ENCODE peak calls at places on chromosome 11, in seven cellular contexts. G is body of pancreas; Q is HAP-1; X is CD4-positive, alpha-beta memory T cell; H is effector memory CD4-positive, alpha-beta T cell; Z is tibial nerve; A is prostate gland. U is an unnamed sample.

GRCh38 chr11:5293028-5293427 is 8.7 kb downstream of the OR51B4 start:
- DNase-seq in G (no peak), Q (no peak), X (no peak), H (no peak), Z (no peak), A (no peak), U (no peak)

GRCh38 chr11:71055925-71056324 is 196.5 kb downstream of the SHANK2 start:
- DNase-seq in G (no peak), Q (no peak), X (no peak), H (no peak), Z (no peak), A (no peak), U (no peak)

GRCh38 chr11:34234086-34234740 is 123.6 kb downstream of the ABTB2 start:
- DNase-seq in G (peak; percentile 60), Q (no peak), X (peak; percentile 56), H (peak; percentile 75), Z (no peak), A (peak; percentile 16), U (peak; percentile 67)

GRCh38 chr11:114169321-114169749 is 109.8 kb downstream of the ZBTB16 start:
- DNase-seq in G (peak; percentile 61), Q (no peak), X (no peak), H (no peak), Z (no peak), A (no peak), U (no peak)

GRCh38 chr11:65435330-65435931 is 12.8 kb downstream of the NEAT1 start:
- DNase-seq in G (no peak), Q (no peak), X (no peak), H (no peak), Z (peak; percentile 12), A (peak; percentile 21), U (no peak)

GRCh38 chr11:1167751-1168231 is 10.0 kb downstream of the MUC5AC start:
- DNase-seq in G (no peak), Q (no peak), X (no peak), H (no peak), Z (no peak), A (no peak), U (no peak)

GRCh38 chr11:22703040-22703439 is 36.6 kb downstream of the GAS2 start:
- DNase-seq in G (peak; percentile 70), Q (no peak), X (no peak), H (no peak), Z (no peak), A (peak; percentile 7), U (peak; percentile 21)

GRCh38 chr11:94968334-94968958 is 4.9 kb downstream of the CWC15 start:
- DNase-seq in G (no peak), Q (no peak), X (no peak), H (no peak), Z (no peak), A (no peak), U (no peak)

GRCh38 chr11:96105197-96105895 is 181.4 kb upstream of the MTMR2 start:
- DNase-seq in G (no peak), Q (peak; percentile 64), X (peak; percentile 56), H (no peak), Z (no peak), A (no peak), U (peak; percentile 80)

GRCh38 chr11:76612226-76612625 is 58.3 kb downstream of the LRRC32 start:
- DNase-seq in G (no peak), Q (no peak), X (no peak), H (no peak), Z (no peak), A (no peak), U (no peak)

GRCh38 chr11:65314501-65315203 is at the start of gene CDC42EP2:
- DNase-seq in G (peak; percentile 89), Q (peak; percentile 75), X (peak; percentile 71), H (peak; percentile 64), Z (peak; percentile 81), A (peak; percentile 79), U (peak; percentile 56)

GRCh38 chr11:17412488-17413180 is 24.2 kb upstream of the KCNJ11 start:
- DNase-seq in G (no peak), Q (peak; percentile 33), X (no peak), H (no peak), Z (no peak), A (no peak), U (no peak)

GRCh38 chr11:131924446-131925240 is 554.2 kb downstream of the NTM start:
- DNase-seq in G (peak; percentile 68), Q (no peak), X (no peak), H (no peak), Z (no peak), A (no peak), U (no peak)

GRCh38 chr11:103910721-103911120 is 125.7 kb upstream of the DDI1 start:
- DNase-seq in G (no peak), Q (no peak), X (no peak), H (no peak), Z (no peak), A (no peak), U (no peak)

GRCh38 chr11:118820412-118821357 is 29.7 kb upstream of the DDX6 start:
- DNase-seq in G (peak; percentile 87), Q (no peak), X (no peak), H (no peak), Z (peak; percentile 16), A (peak; percentile 94), U (no peak)

DNA sequence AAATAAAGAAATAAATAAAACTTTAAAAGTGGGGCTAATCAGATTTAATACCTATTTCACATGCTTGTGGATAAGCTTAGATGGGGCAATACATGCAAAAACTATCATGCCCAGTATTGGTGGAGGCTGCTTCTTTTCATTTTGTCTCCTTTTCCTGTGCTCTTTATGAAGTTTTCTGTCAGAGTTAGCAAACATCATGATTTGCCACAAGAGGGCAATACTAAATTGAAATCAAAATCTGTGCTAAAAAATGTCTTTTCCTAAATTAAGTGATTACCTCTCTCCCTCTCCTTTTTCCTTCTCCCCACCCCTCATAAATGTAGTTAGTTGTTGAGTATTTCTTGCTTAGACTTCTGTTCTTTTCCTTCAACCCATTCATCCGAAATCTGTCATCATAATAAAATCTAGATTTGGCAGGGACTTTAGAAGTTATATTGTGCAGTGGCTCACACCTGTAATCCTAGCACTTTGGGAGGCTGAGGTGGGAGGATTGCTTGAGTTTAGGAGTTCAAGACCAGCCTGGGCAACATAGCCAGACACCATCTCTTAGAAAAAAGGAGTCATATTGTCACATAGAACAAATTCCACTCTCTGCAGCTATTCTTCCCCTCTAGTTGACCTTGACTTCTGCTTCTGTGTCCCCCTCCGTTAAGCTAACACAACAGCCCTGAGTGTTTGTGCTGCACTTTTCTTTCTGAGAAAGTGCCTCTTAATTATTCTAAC is 4.7 kb upstream of the ARHGAP42 start:
- DNase-seq in G (no peak), Q (peak; percentile 18), X (no peak), H (no peak), Z (no peak), A (no peak), U (no peak)
- H3K4me1 ChIP-seq in G (peaks cover 6% of the 10 kb centered on the region), Q (no peaks in the 10 kb centered on the region), X (no peaks in the 10 kb centered on the region), H (no peaks in the 10 kb centered on the region), Z (no peaks in the 10 kb centered on the region), A (no peaks in the 10 kb centered on the region), U (no peaks in the 10 kb centered on the region)

GRCh38 chr11:3994030-3994640 is 100.5 kb upstream of the RRM1 start:
- DNase-seq in G (no peak), Q (no peak), X (no peak), H (no peak), Z (no peak), A (no peak), U (no peak)
- H3K9me3 ChIP-seq in G (no peaks in the 10 kb centered on the region), Q (peaks cover 6% of the 10 kb centered on the region), X (no peaks in the 10 kb centered on the region), H (no peaks in the 10 kb centered on the region), Z (no peaks in the 10 kb centered on the region), A (no peaks in the 10 kb centered on the region), U (no peaks in the 10 kb centered on the region)

DNA sequence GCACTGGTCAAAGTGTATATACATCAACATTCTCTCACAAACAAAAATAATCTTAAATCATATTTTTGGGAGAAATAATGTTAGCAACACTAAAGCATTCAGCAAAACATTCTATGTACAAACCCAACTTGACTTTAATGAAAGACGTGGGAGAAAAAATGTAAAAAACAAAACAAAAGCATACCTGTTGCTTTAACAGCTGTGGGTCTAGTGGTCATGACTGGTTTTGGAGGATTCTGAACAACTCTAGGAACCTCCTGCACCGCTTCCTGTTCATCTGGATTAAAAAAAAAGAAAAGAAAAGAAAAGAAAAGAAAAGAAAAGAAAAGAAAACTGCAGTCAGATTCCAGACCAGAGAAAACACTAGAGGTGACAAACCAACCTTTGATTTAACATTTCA is 2.1 kb downstream of the FNBP4 start:
- DNase-seq in G (no peak), Q (no peak), X (no peak), H (no peak), Z (no peak), A (no peak), U (no peak)
- H3K4me3 ChIP-seq in G (no peak overlapping the region), Q (peak overlapping the region; percentile 62), X (no peak overlapping the region), H (no peak overlapping the region), Z (no peak overlapping the region), A (no peak overlapping the region), U (no peak overlapping the region)

GRCh38 chr11:46671958-46672315 is 28.5 kb downstream of the ARHGAP1 start:
- DNase-seq in G (no peak), Q (no peak), X (no peak), H (no peak), Z (no peak), A (no peak), U (no peak)
- H3K4me1 ChIP-seq in G (peaks cover 35% of the 10 kb centered on the region), Q (no peaks in the 10 kb centered on the region), X (peaks cover 81% of the 10 kb centered on the region), H (peaks cover 72% of the 10 kb centered on the region), Z (peaks cover 3% of the 10 kb centered on the region), A (peaks cover 11% of the 10 kb centered on the region), U (peaks cover 57% of the 10 kb centered on the region)

GRCh38 chr11:27444801-27445215 is 27.8 kb downstream of the LGR4 start:
- DNase-seq in G (no peak), Q (peak; percentile 100), X (no peak), H (no peak), Z (no peak), A (no peak), U (no peak)

GRCh38 chr11:27438595-27438981 is 34.0 kb downstream of the LGR4 start:
- DNase-seq in G (no peak), Q (no peak), X (no peak), H (no peak), Z (no peak), A (no peak), U (no peak)

GRCh38 chr11:27443746-27444465 is 28.7 kb downstream of the LGR4 start:
- DNase-seq in G (no peak), Q (peak; percentile 100), X (no peak), H (no peak), Z (no peak), A (no peak), U (no peak)

GRCh38 chr11:27437824-27438594 is 34.6 kb downstream of the LGR4 start:
- DNase-seq in G (no peak), Q (no peak), X (no peak), H (no peak), Z (no peak), A (no peak), U (no peak)

DNA sequence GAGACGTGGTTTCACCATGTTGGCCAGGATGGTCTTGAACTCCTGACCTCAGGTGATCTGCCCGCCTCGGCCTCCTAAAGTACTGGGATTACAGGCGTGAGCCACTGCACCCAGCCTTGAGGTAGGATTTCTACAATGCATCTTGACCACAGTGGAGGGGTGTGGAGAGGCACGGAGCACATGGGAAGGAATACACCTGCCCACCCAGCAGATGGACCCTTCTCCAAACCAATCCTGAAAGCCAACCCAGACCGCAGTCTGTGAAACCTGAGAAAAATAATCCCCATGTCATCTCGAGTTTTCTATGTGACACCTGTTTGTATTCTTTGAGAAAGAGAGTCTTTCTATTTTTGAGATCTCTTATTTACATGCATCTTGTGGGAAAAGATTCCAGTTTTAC is 32.5 kb downstream of the LGR4 start:
- DNase-seq in G (no peak), Q (no peak), X (no peak), H (no peak), Z (no peak), A (no peak), U (no peak)
- H3K9me3 ChIP-seq in G (no peaks in the 10 kb centered on the region), Q (no peaks in the 10 kb centered on the region), X (no peaks in the 10 kb centered on the region), H (no peaks in the 10 kb centered on the region), Z (no peaks in the 10 kb centered on the region), A (no peaks in the 10 kb centered on the region), U (no peaks in the 10 kb centered on the region)

GRCh38 chr11:75398906-75399305 is 412 bp upstream of the RPS3 start:
- DNase-seq in G (no peak), Q (no peak), X (no peak), H (no peak), Z (no peak), A (no peak), U (no peak)
- H3K4me3 ChIP-seq in G (no peak overlapping the region), Q (peak overlapping the region; percentile 99), X (no peak overlapping the region), H (no peak overlapping the region), Z (no peak overlapping the region), A (no peak overlapping the region), U (no peak overlapping the region)